ENCODE peak calls at places on chromosomes 2 and 18, in four cellular contexts. L, H, Q and O are unnamed samples.
A peak's percentile ranks its signal among the peaks of the same experiment; 100 is the strongest.

GRCh38 chr2:128292599-128293425 is 25.9 kb downstream of the HS6ST1 start:
- DNase-seq in L (no peak), H (no peak), Q (no peak), O (no peak)

GRCh38 chr18:56627991-56628390 is 10.4 kb downstream of the TXNL1 start:
- DNase-seq in L (no peak), H (no peak), Q (no peak), O (no peak)

GRCh38 chr2:106159867-106160785 is 34.0 kb downstream of the UXS1 start:
- DNase-seq in L (no peak), H (no peak), Q (peak; percentile 27), O (no peak)

GRCh38 chr18:68417826-68418225 is 297.1 kb downstream of the TMX3 start:
- DNase-seq in L (no peak), H (no peak), Q (no peak), O (no peak)

GRCh38 chr2:104876606-104877005 is 22.7 kb downstream of the POU3F3 start:
- DNase-seq in L (no peak), H (no peak), Q (no peak), O (no peak)

GRCh38 chr2:120522151-120522751 is 176.3 kb downstream of the INHBB start:
- DNase-seq in L (peak; percentile 78), H (no peak), Q (no peak), O (peak; percentile 76)

GRCh38 chr2:2332381-2332780 is 1.3 kb upstream of the MYT1L start:
- DNase-seq in L (no peak), H (no peak), Q (no peak), O (no peak)

GRCh38 chr2:62201307-62201706 is 5.4 kb downstream of the B3GNT2 start:
- DNase-seq in L (no peak), H (no peak), Q (no peak), O (no peak)

GRCh38 chr2:127986548-127987079 is 41.2 kb downstream of the SAP130 start:
- DNase-seq in L (no peak), H (no peak), Q (no peak), O (no peak)

GRCh38 chr2:86298411-86299390 is 38.7 kb downstream of the REEP1 start:
- DNase-seq in L (peak; percentile 26), H (no peak), Q (no peak), O (no peak)

GRCh38 chr2:190407662-190408537 is at the start of gene MFSD6:
- DNase-seq in L (no peak), H (peak; percentile 78), Q (peak; percentile 58), O (peak; percentile 65)

GRCh38 chr18:35588995-35589394 is 7.5 kb downstream of the GALNT1 start:
- DNase-seq in L (no peak), H (no peak), Q (no peak), O (no peak)

GRCh38 chr2:186820303-186820702 is 28.7 kb downstream of the ZSWIM2 start:
- DNase-seq in L (no peak), H (no peak), Q (no peak), O (no peak)

GRCh38 chr18:45467307-45467706 is 148.0 kb upstream of the SLC14A2 start:
- DNase-seq in L (no peak), H (no peak), Q (no peak), O (no peak)

GRCh38 chr18:13398631-13399030 is 180.1 kb downstream of the LDLRAD4 start:
- DNase-seq in L (no peak), H (no peak), Q (no peak), O (no peak)

GRCh38 chr2:17892726-17893534 is 14.5 kb downstream of the KCNS3 start:
- DNase-seq in L (no peak), H (no peak), Q (no peak), O (no peak)

GRCh38 chr2:239535413-239535790 is 134.6 kb upstream of the HDAC4 start:
- DNase-seq in L (no peak), H (no peak), Q (no peak), O (no peak)

GRCh38 chr2:20882466-20883170 is 59.7 kb upstream of the LDAH start:
- DNase-seq in L (no peak), H (no peak), Q (no peak), O (no peak)

GRCh38 chr2:18754286-18754685 is 164.9 kb upstream of the NT5C1B start:
- DNase-seq in L (no peak), H (no peak), Q (no peak), O (no peak)

GRCh38 chr2:111116843-111117665 is 3.7 kb upstream of the BCL2L11 start:
- DNase-seq in L (peak; percentile 73), H (peak; percentile 52), Q (peak; percentile 53), O (peak; percentile 76)

GRCh38 chr18:75220786-75221355 is 10.3 kb downstream of the TSHZ1 start:
- DNase-seq in L (no peak), H (no peak), Q (no peak), O (no peak)

GRCh38 chr2:32553829-32554432 is 73.9 kb upstream of the TTC27 start:
- DNase-seq in L (no peak), H (no peak), Q (no peak), O (no peak)